ENCODE peak calls at places on chromosomes 1 and 21, in six cellular contexts. Q, F, B, D, T and W are unnamed samples.

GRCh38 chr1:119286587-119287181 is 81.9 kb upstream of the HAO2 start:
- DNase-seq in Q (no peak), F (no peak), B (peak; percentile 13), D (peak; percentile 5), T (no peak), W (peak; percentile 62)

GRCh38 chr1:47216278-47217059 is 15.6 kb downstream of the TAL1 start:
- DNase-seq in Q (no peak), F (no peak), B (no peak), D (no peak), T (no peak), W (no peak)

GRCh38 chr1:212181015-212181891 is 104.0 kb upstream of the PPP2R5A start:
- DNase-seq in Q (no peak), F (no peak), B (no peak), D (no peak), T (no peak), W (no peak)

GRCh38 chr1:55426619-55427018 is 211.5 kb upstream of the USP24 start:
- DNase-seq in Q (no peak), F (no peak), B (no peak), D (no peak), T (no peak), W (no peak)

GRCh38 chr1:18960409-18960808 is 3.9 kb upstream of the IFFO2 start:
- DNase-seq in Q (no peak), F (no peak), B (no peak), D (no peak), T (no peak), W (no peak)

GRCh38 chr1:221714227-221715116 is 27.4 kb downstream of the DUSP10 start:
- DNase-seq in Q (no peak), F (no peak), B (no peak), D (no peak), T (no peak), W (no peak)

GRCh38 chr1:43913051-43913501 is 20.5 kb upstream of the ARTN start:
- DNase-seq in Q (no peak), F (no peak), B (no peak), D (no peak), T (no peak), W (no peak)

GRCh38 chr1:170145691-170146676 is at the start of gene NTMT2:
- DNase-seq in Q (no peak), F (no peak), B (peak; percentile 91), D (no peak), T (no peak), W (no peak)

GRCh38 chr1:98077691-98078090 is 156.9 kb upstream of the DPYD start:
- DNase-seq in Q (no peak), F (no peak), B (no peak), D (no peak), T (no peak), W (no peak)

GRCh38 chr1:230137328-230137815 is 70.3 kb downstream of the GALNT2 start:
- DNase-seq in Q (no peak), F (no peak), B (no peak), D (no peak), T (no peak), W (no peak)

GRCh38 chr1:40182956-40183710 is 21.9 kb downstream of the RLF start:
- DNase-seq in Q (no peak), F (no peak), B (no peak), D (no peak), T (no peak), W (peak; percentile 37)

GRCh38 chr1:116404699-116405098 is 31.7 kb downstream of the ATP1A1 start:
- DNase-seq in Q (no peak), F (no peak), B (no peak), D (no peak), T (no peak), W (no peak)

GRCh38 chr1:16122916-16123315 is 33.0 kb downstream of the EPHA2 start:
- DNase-seq in Q (no peak), F (no peak), B (peak; percentile 27), D (peak; percentile 32), T (no peak), W (no peak)

GRCh38 chr21:31760931-31761330 is 29.0 kb upstream of the SCAF4 start:
- DNase-seq in Q (no peak), F (no peak), B (no peak), D (no peak), T (no peak), W (no peak)

GRCh38 chr1:212683357-212683722 is 16.3 kb downstream of the BATF3 start:
- DNase-seq in Q (no peak), F (no peak), B (no peak), D (no peak), T (no peak), W (no peak)

GRCh38 chr1:36520771-36521420 is 38.2 kb upstream of the CSF3R start:
- DNase-seq in Q (no peak), F (no peak), B (no peak), D (no peak), T (no peak), W (no peak)